ENCODE peak calls at places on chromosomes 3 and 15, in six cellular contexts. One of them, this sample, is unnamed.

GRCh38 chr3:101722394-101723173 is 1.8 kb upstream of the CEP97 start:
- DNase-seq in pancreas: no peak
- DNase-seq in brain microvascular endothelial cell: no peak
- DNase-seq in keratinocyte: no peak
- DNase-seq in heart right ventricle: no peak
- DNase-seq in CD4-positive, alpha-beta memory T cell: peak; percentile 39
- DNase-seq in this sample: no peak

GRCh38 chr3:128488636-128488994 is 4.4 kb downstream of the GATA2 start:
- DNase-seq in keratinocyte: no peak
- DNase-seq in brain microvascular endothelial cell: no peak
- DNase-seq in heart right ventricle: no peak
- DNase-seq in CD4-positive, alpha-beta memory T cell: no peak
- DNase-seq in pancreas: no peak
- DNase-seq in this sample: no peak

GRCh38 chr3:165753560-165753959 is 83.7 kb downstream of the BCHE start:
- DNase-seq in heart right ventricle: no peak
- DNase-seq in keratinocyte: peak; percentile 33
- DNase-seq in CD4-positive, alpha-beta memory T cell: no peak
- DNase-seq in brain microvascular endothelial cell: peak; percentile 31
- DNase-seq in pancreas: no peak
- DNase-seq in this sample: no peak

GRCh38 chr3:183202004-183202722 is 39.6 kb upstream of the LAMP3 start:
- DNase-seq in pancreas: no peak
- DNase-seq in heart right ventricle: no peak
- DNase-seq in keratinocyte: no peak
- DNase-seq in CD4-positive, alpha-beta memory T cell: peak; percentile 33
- DNase-seq in brain microvascular endothelial cell: no peak
- DNase-seq in this sample: no peak

GRCh38 chr3:77902675-77903074 is 862.8 kb downstream of the ROBO2 start:
- DNase-seq in brain microvascular endothelial cell: no peak
- DNase-seq in pancreas: no peak
- DNase-seq in heart right ventricle: no peak
- DNase-seq in keratinocyte: no peak
- DNase-seq in CD4-positive, alpha-beta memory T cell: no peak
- DNase-seq in this sample: no peak

GRCh38 chr3:33915796-33916589 is 117.6 kb downstream of the PDCD6IP start:
- DNase-seq in CD4-positive, alpha-beta memory T cell: no peak
- DNase-seq in keratinocyte: no peak
- DNase-seq in pancreas: no peak
- DNase-seq in brain microvascular endothelial cell: no peak
- DNase-seq in heart right ventricle: peak; percentile 6
- DNase-seq in this sample: no peak

GRCh38 chr3:114420072-114420471 is 126.2 kb downstream of the TIGIT start:
- DNase-seq in heart right ventricle: no peak
- DNase-seq in pancreas: no peak
- DNase-seq in CD4-positive, alpha-beta memory T cell: no peak
- DNase-seq in brain microvascular endothelial cell: no peak
- DNase-seq in keratinocyte: no peak
- DNase-seq in this sample: no peak

GRCh38 chr3:13528217-13528801 is 20.6 kb upstream of the FBLN2 start:
- DNase-seq in heart right ventricle: no peak
- DNase-seq in keratinocyte: no peak
- DNase-seq in CD4-positive, alpha-beta memory T cell: no peak
- DNase-seq in pancreas: no peak
- DNase-seq in brain microvascular endothelial cell: no peak
- DNase-seq in this sample: no peak

GRCh38 chr3:55885721-55886120 is 398.6 kb upstream of the WNT5A start:
- DNase-seq in CD4-positive, alpha-beta memory T cell: no peak
- DNase-seq in pancreas: no peak
- DNase-seq in heart right ventricle: no peak
- DNase-seq in keratinocyte: peak; percentile 57
- DNase-seq in brain microvascular endothelial cell: no peak
- DNase-seq in this sample: no peak

GRCh38 chr3:46709147-46709654 is 8.0 kb downstream of the TMIE start:
- DNase-seq in CD4-positive, alpha-beta memory T cell: no peak
- DNase-seq in pancreas: no peak
- DNase-seq in keratinocyte: no peak
- DNase-seq in heart right ventricle: no peak
- DNase-seq in brain microvascular endothelial cell: no peak
- DNase-seq in this sample: no peak

GRCh38 chr3:110198717-110199587 is 861.6 kb upstream of the DPPA4 start:
- DNase-seq in keratinocyte: no peak
- DNase-seq in brain microvascular endothelial cell: no peak
- DNase-seq in heart right ventricle: peak; percentile 9
- DNase-seq in pancreas: no peak
- DNase-seq in CD4-positive, alpha-beta memory T cell: no peak
- DNase-seq in this sample: no peak

GRCh38 chr3:150497956-150498355 is 48.3 kb downstream of the SERP1 start:
- DNase-seq in keratinocyte: no peak
- DNase-seq in CD4-positive, alpha-beta memory T cell: no peak
- DNase-seq in heart right ventricle: no peak
- DNase-seq in brain microvascular endothelial cell: peak; percentile 44
- DNase-seq in pancreas: no peak
- DNase-seq in this sample: no peak

GRCh38 chr15:79054350-79054749 is 36.2 kb downstream of the RASGRF1 start:
- DNase-seq in keratinocyte: no peak
- DNase-seq in CD4-positive, alpha-beta memory T cell: no peak
- DNase-seq in heart right ventricle: no peak
- DNase-seq in brain microvascular endothelial cell: no peak
- DNase-seq in pancreas: no peak
- DNase-seq in this sample: no peak

GRCh38 chr15:92809880-92810361 is 90.2 kb upstream of the CHD2 start:
- DNase-seq in pancreas: no peak
- DNase-seq in keratinocyte: no peak
- DNase-seq in brain microvascular endothelial cell: peak; percentile 33
- DNase-seq in CD4-positive, alpha-beta memory T cell: peak; percentile 37
- DNase-seq in heart right ventricle: peak; percentile 46
- DNase-seq in this sample: peak; percentile 63

GRCh38 chr3:186209810-186210752 is 101.2 kb upstream of the ETV5 start:
- DNase-seq in brain microvascular endothelial cell: no peak
- DNase-seq in CD4-positive, alpha-beta memory T cell: no peak
- DNase-seq in keratinocyte: no peak
- DNase-seq in heart right ventricle: peak; percentile 74
- DNase-seq in pancreas: peak; percentile 77
- DNase-seq in this sample: peak; percentile 29

GRCh38 chr3:124818398-124819150 is 68.6 kb downstream of the ITGB5 start:
- DNase-seq in keratinocyte: no peak
- DNase-seq in CD4-positive, alpha-beta memory T cell: no peak
- DNase-seq in heart right ventricle: no peak
- DNase-seq in pancreas: no peak
- DNase-seq in brain microvascular endothelial cell: no peak
- DNase-seq in this sample: no peak

GRCh38 chr3:54951405-54951804 is 23.5 kb upstream of the LRTM1 start:
- DNase-seq in pancreas: peak; percentile 53
- DNase-seq in keratinocyte: no peak
- DNase-seq in CD4-positive, alpha-beta memory T cell: no peak
- DNase-seq in heart right ventricle: peak; percentile 71
- DNase-seq in brain microvascular endothelial cell: peak; percentile 85
- DNase-seq in this sample: peak; percentile 56

GRCh38 chr15:75063338-75063737 is 39.9 kb downstream of the PPCDC start:
- DNase-seq in keratinocyte: no peak
- DNase-seq in heart right ventricle: no peak
- DNase-seq in CD4-positive, alpha-beta memory T cell: no peak
- DNase-seq in pancreas: no peak
- DNase-seq in brain microvascular endothelial cell: peak; percentile 89
- DNase-seq in this sample: no peak

GRCh38 chr3:197224034-197224444 is 74.4 kb downstream of the DLG1 start:
- DNase-seq in keratinocyte: peak; percentile 17
- DNase-seq in CD4-positive, alpha-beta memory T cell: peak; percentile 27
- DNase-seq in brain microvascular endothelial cell: no peak
- DNase-seq in heart right ventricle: no peak
- DNase-seq in pancreas: no peak
- DNase-seq in this sample: no peak

DNA sequence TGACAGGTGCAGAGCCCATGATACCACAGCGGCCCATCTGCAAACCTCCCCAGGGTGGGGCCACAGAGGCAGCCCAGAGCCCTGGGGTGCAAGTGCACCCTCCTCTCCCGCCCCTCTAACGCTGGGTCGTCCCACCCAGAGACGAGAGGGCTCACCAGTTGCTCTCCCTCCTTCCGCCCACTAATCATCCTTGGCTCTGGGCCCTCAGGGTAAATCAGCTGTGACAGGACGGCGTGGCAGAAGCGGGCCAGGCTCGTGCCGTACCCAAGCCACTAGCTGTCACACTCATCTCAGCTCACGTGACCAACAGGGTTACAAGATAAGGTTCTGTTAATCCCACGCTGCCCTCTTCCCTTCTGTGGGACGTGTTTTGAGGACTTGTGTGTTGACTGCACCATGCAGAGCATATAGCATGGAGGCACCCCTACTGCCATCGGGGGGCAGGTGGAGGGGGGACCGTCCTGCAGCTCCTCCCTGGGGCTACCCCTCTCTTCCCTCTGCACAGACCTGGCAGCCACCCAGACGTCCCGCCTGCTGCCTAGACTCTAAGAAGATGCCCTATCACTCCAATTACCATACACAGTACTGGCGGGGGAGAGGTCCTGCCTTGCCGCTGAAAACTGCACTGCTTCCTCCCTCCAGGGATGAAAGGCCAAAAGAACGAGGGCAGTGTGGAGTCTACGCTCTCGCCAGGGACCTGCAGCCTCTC is 467 bp downstream of the TNK2 start:
- DNase-seq in keratinocyte: no peak
- DNase-seq in heart right ventricle: peak; percentile 43
- DNase-seq in pancreas: peak; percentile 65
- DNase-seq in brain microvascular endothelial cell: no peak
- DNase-seq in CD4-positive, alpha-beta memory T cell: peak; percentile 55
- DNase-seq in this sample: peak; percentile 67
- H3K27ac ChIP-seq in keratinocyte: peak overlapping the region; percentile 82
- H3K27ac ChIP-seq in heart right ventricle: peak overlapping the region; percentile 21
- H3K27ac ChIP-seq in pancreas: peak overlapping the region; percentile 54
- H3K27ac ChIP-seq in brain microvascular endothelial cell: no peak overlapping the region
- H3K27ac ChIP-seq in CD4-positive, alpha-beta memory T cell: peak overlapping the region; percentile 85
- H3K27ac ChIP-seq in this sample: peak overlapping the region; percentile 73

GRCh38 chr15:71385026-71385425 is 269.8 kb downstream of the THSD4 start:
- DNase-seq in heart right ventricle: no peak
- DNase-seq in CD4-positive, alpha-beta memory T cell: no peak
- DNase-seq in pancreas: no peak
- DNase-seq in brain microvascular endothelial cell: no peak
- DNase-seq in keratinocyte: no peak
- DNase-seq in this sample: no peak

GRCh38 chr15:71386005-71386404 is 270.7 kb downstream of the THSD4 start:
- DNase-seq in pancreas: no peak
- DNase-seq in brain microvascular endothelial cell: no peak
- DNase-seq in keratinocyte: no peak
- DNase-seq in CD4-positive, alpha-beta memory T cell: no peak
- DNase-seq in heart right ventricle: no peak
- DNase-seq in this sample: no peak

GRCh38 chr15:71385469-71385868 is 270.2 kb downstream of the THSD4 start:
- DNase-seq in keratinocyte: no peak
- DNase-seq in heart right ventricle: no peak
- DNase-seq in brain microvascular endothelial cell: no peak
- DNase-seq in CD4-positive, alpha-beta memory T cell: no peak
- DNase-seq in pancreas: no peak
- DNase-seq in this sample: no peak

GRCh38 chr15:71386448-71387236 is 271.4 kb downstream of the THSD4 start:
- DNase-seq in brain microvascular endothelial cell: no peak
- DNase-seq in heart right ventricle: no peak
- DNase-seq in pancreas: no peak
- DNase-seq in keratinocyte: no peak
- DNase-seq in CD4-positive, alpha-beta memory T cell: peak; percentile 14
- DNase-seq in this sample: no peak

GRCh38 chr15:71384501-71384900 is 269.2 kb downstream of the THSD4 start:
- DNase-seq in keratinocyte: no peak
- DNase-seq in heart right ventricle: no peak
- DNase-seq in CD4-positive, alpha-beta memory T cell: no peak
- DNase-seq in pancreas: no peak
- DNase-seq in brain microvascular endothelial cell: no peak
- DNase-seq in this sample: no peak
- H3K27ac ChIP-seq in keratinocyte: no peak overlapping the region
- H3K27ac ChIP-seq in heart right ventricle: no peak overlapping the region
- H3K27ac ChIP-seq in CD4-positive, alpha-beta memory T cell: no peak overlapping the region
- H3K27ac ChIP-seq in pancreas: no peak overlapping the region
- H3K27ac ChIP-seq in brain microvascular endothelial cell: no peak overlapping the region
- H3K27ac ChIP-seq in this sample: no peak overlapping the region

GRCh38 chr3:73472429-73472828 is 152.3 kb downstream of the PDZRN3 start:
- DNase-seq in CD4-positive, alpha-beta memory T cell: no peak
- DNase-seq in pancreas: no peak
- DNase-seq in keratinocyte: no peak
- DNase-seq in brain microvascular endothelial cell: no peak
- DNase-seq in heart right ventricle: no peak
- DNase-seq in this sample: no peak
- H3K27ac ChIP-seq in CD4-positive, alpha-beta memory T cell: no peak overlapping the region
- H3K27ac ChIP-seq in pancreas: peak overlapping the region; percentile 73
- H3K27ac ChIP-seq in keratinocyte: no peak overlapping the region
- H3K27ac ChIP-seq in brain microvascular endothelial cell: no peak overlapping the region
- H3K27ac ChIP-seq in heart right ventricle: no peak overlapping the region
- H3K27ac ChIP-seq in this sample: no peak overlapping the region

GRCh38 chr15:45434168-45434567 is 55.8 kb upstream of the GATM start:
- DNase-seq in brain microvascular endothelial cell: no peak
- DNase-seq in keratinocyte: no peak
- DNase-seq in CD4-positive, alpha-beta memory T cell: no peak
- DNase-seq in pancreas: no peak
- DNase-seq in heart right ventricle: no peak
- DNase-seq in this sample: no peak

GRCh38 chr15:45429974-45430792 is 51.8 kb upstream of the GATM start:
- DNase-seq in brain microvascular endothelial cell: peak; percentile 29
- DNase-seq in pancreas: peak; percentile 84
- DNase-seq in heart right ventricle: peak; percentile 42
- DNase-seq in CD4-positive, alpha-beta memory T cell: peak; percentile 78
- DNase-seq in keratinocyte: no peak
- DNase-seq in this sample: peak; percentile 95

GRCh38 chr15:45431502-45431901 is 53.2 kb upstream of the GATM start:
- DNase-seq in CD4-positive, alpha-beta memory T cell: no peak
- DNase-seq in keratinocyte: no peak
- DNase-seq in brain microvascular endothelial cell: no peak
- DNase-seq in pancreas: no peak
- DNase-seq in heart right ventricle: no peak
- DNase-seq in this sample: peak; percentile 85

GRCh38 chr15:45439521-45439931 is 61.2 kb upstream of the GATM start:
- DNase-seq in heart right ventricle: no peak
- DNase-seq in pancreas: no peak
- DNase-seq in brain microvascular endothelial cell: no peak
- DNase-seq in keratinocyte: no peak
- DNase-seq in CD4-positive, alpha-beta memory T cell: no peak
- DNase-seq in this sample: peak; percentile 78

DNA sequence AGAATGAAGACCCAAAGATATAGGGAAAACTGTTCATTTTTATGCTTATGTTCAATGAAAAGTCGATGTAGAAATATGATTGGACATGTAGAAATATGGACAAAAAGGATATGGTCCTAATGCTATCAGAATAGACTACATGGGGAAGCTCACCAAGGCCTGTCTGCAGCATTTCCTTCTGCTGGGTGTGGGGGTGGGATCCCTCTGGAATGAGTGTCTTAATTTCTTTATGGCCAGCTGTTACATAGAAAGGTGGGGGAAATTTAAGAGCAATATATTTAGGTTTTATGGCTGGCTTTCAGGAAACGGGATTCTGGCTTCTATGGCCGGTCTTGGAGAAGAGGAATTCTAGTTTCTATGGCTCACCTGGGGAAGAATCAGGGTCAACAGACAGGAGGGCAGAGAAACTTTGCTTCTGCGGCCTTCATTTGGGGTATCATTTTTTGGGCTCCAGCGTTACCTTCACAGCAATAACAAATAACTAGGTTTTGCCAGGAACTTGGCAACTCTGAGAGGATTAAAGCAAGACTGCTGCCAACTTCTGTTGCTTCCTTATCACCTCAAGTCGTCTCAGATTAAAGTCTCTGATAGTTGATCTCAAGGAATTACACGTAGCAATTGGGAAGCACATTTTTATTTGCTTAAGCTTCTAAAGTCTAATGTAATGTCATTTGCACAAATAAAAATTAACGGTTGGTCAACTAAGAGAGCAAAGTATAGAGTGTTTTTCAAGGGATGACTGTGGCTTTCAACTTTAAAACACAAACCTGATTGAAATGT is 57.0 kb upstream of the GATM start:
- DNase-seq in brain microvascular endothelial cell: no peak
- DNase-seq in pancreas: no peak
- DNase-seq in heart right ventricle: no peak
- DNase-seq in CD4-positive, alpha-beta memory T cell: no peak
- DNase-seq in keratinocyte: no peak
- DNase-seq in this sample: peak; percentile 78
- H3K27ac ChIP-seq in brain microvascular endothelial cell: no peak overlapping the region
- H3K27ac ChIP-seq in pancreas: no peak overlapping the region
- H3K27ac ChIP-seq in heart right ventricle: no peak overlapping the region
- H3K27ac ChIP-seq in CD4-positive, alpha-beta memory T cell: no peak overlapping the region
- H3K27ac ChIP-seq in keratinocyte: no peak overlapping the region
- H3K27ac ChIP-seq in this sample: peak overlapping the region; percentile 78

This sample was measured in colonic mucosa.